ENCODE peak calls at places on chromosomes 11 and 22, in seven cellular contexts. X, V, U, S, T, J and F are unnamed samples.

GRCh38 chr11:77569046-77569445 is 20.7 kb upstream of the AQP11 start:
- DNase-seq in X (no peak), T (no peak), V (no peak), J (no peak), S (no peak), U (no peak), F (no peak)

GRCh38 chr11:69263736-69264052 is 30.3 kb upstream of the MYEOV start:
- DNase-seq in U (no peak), T (no peak), V (no peak), X (no peak), J (no peak), S (no peak), F (no peak)

GRCh38 chr22:49212002-49212401 is 615.7 kb downstream of the BRD1 start:
- DNase-seq in T (no peak), X (no peak), U (no peak), S (no peak), V (no peak), J (no peak), F (peak; percentile 5)

GRCh38 chr22:49101225-49101624 is 726.4 kb downstream of the BRD1 start:
- DNase-seq in V (no peak), U (no peak), T (no peak), J (no peak), X (no peak), S (no peak), F (no peak)

GRCh38 chr11:27701262-27702105 is 1.2 kb upstream of the BDNF start:
- DNase-seq in S (no peak), J (peak; percentile 66), T (peak; percentile 41), V (peak; percentile 52), U (no peak), X (peak; percentile 82), F (no peak)

GRCh38 chr11:64286801-64287159 is 1.1 kb downstream of the GPR137 start:
- DNase-seq in U (no peak), X (no peak), J (no peak), S (no peak), T (no peak), V (no peak), F (no peak)

GRCh38 chr22:28034760-28035401 is 115.8 kb upstream of the PITPNB start:
- DNase-seq in J (peak; percentile 59), X (peak; percentile 53), V (peak; percentile 70), T (no peak), U (peak; percentile 58), S (no peak), F (no peak)

GRCh38 chr11:60925685-60926267 is 1.5 kb downstream of the TMEM132A start:
- DNase-seq in J (no peak), T (no peak), U (peak; percentile 8), S (no peak), V (no peak), X (peak; percentile 85), F (no peak)

GRCh38 chr22:45226681-45227186 is 14.0 kb downstream of the KIAA0930 start:
- DNase-seq in T (no peak), X (no peak), S (no peak), U (no peak), V (peak; percentile 83), J (peak; percentile 40), F (peak; percentile 48)

GRCh38 chr11:71204748-71205664 is 47.4 kb downstream of the SHANK2 start:
- DNase-seq in J (no peak), S (no peak), X (peak; percentile 39), V (no peak), U (no peak), T (no peak), F (no peak)

GRCh38 chr11:69343401-69344321 is 49.7 kb downstream of the MYEOV start:
- DNase-seq in X (no peak), S (no peak), U (no peak), T (no peak), V (no peak), J (no peak), F (peak; percentile 12)

GRCh38 chr11:48013269-48013901 is 33.0 kb downstream of the PTPRJ start:
- DNase-seq in U (no peak), S (no peak), X (peak; percentile 62), J (no peak), V (no peak), T (no peak), F (peak; percentile 36)

GRCh38 chr11:7967097-7967496 is 1.9 kb upstream of the NLRP10 start:
- DNase-seq in J (no peak), V (no peak), X (no peak), S (no peak), T (no peak), U (no peak), F (no peak)

GRCh38 chr11:19962795-19963163 is 197.5 kb downstream of the DBX1 start:
- DNase-seq in J (peak; percentile 79), V (no peak), X (peak; percentile 91), S (no peak), U (peak; percentile 96), T (no peak), F (no peak)

GRCh38 chr11:12845739-12846358 is 163.3 kb upstream of the RASSF10 start:
- DNase-seq in V (no peak), X (peak; percentile 87), J (peak; percentile 52), S (no peak), T (peak; percentile 48), U (no peak), F (no peak)

GRCh38 chr11:67628710-67629385 is 889 bp downstream of the NUDT8 start:
- DNase-seq in V (no peak), T (peak; percentile 47), S (no peak), U (no peak), X (no peak), J (no peak), F (no peak)

GRCh38 chr11:85495918-85496317 is 131.2 kb downstream of the DLG2 start:
- DNase-seq in V (no peak), S (no peak), J (no peak), X (no peak), T (no peak), U (no peak), F (no peak)

GRCh38 chr11:66543263-66544107 is 2.4 kb downstream of the ZDHHC24 start:
- DNase-seq in J (peak; percentile 35), S (no peak), V (peak; percentile 47), T (no peak), U (peak; percentile 9), X (peak; percentile 69), F (no peak)

GRCh38 chr11:76646882-76647534 is 23.5 kb downstream of the LRRC32 start:
- DNase-seq in X (no peak), V (no peak), U (no peak), J (no peak), S (no peak), T (no peak), F (no peak)

GRCh38 chr22:45212306-45212709 is 28.4 kb downstream of the KIAA0930 start:
- DNase-seq in U (peak; percentile 53), V (peak; percentile 74), T (no peak), J (peak; percentile 86), X (peak; percentile 98), S (no peak), F (peak; percentile 64)

GRCh38 chr22:17910561-17911311 is 113.6 kb downstream of the MICAL3 start:
- DNase-seq in V (peak; percentile 90), U (peak; percentile 80), J (peak; percentile 91), T (peak; percentile 31), S (peak; percentile 36), X (peak; percentile 95), F (no peak)

GRCh38 chr11:59102259-59102765 is 4.7 kb upstream of the FAM111B start:
- DNase-seq in X (peak; percentile 63), V (peak; percentile 75), T (peak; percentile 91), S (peak; percentile 36), J (peak; percentile 24), U (no peak), F (peak; percentile 64)

GRCh38 chr22:50078246-50078645 is 7.0 kb downstream of the MLC1 start:
- DNase-seq in S (no peak), U (no peak), X (no peak), J (no peak), V (no peak), T (no peak), F (no peak)

GRCh38 chr11:113192121-113192925 is 122.1 kb upstream of the TTC12 start:
- DNase-seq in X (no peak), S (no peak), J (peak; percentile 24), T (no peak), V (no peak), U (no peak), F (no peak)

DNA sequence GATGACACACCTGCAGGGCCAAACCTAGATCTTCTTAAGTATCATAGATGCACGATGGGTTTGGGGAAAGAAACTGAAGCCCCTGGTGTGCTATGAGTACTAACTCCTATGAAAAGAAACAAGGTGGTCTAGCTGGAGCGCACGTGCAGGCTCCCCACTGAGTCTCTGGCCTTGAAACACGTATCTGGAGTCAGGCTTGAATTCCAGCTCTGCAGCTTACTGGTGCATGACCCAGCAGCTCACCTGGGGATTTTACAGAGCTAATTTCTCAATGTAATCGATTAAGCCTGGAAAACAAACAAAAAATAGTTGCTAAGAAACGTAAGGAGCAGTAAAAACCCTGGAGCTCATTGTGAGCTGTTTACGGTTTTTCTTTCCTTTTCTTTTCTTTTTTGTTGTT is 12.3 kb downstream of the KCNJ1 start:
- DNase-seq in T (no peak), U (no peak), S (no peak), V (no peak), X (no peak), J (no peak), F (no peak)
- H3K4me3 ChIP-seq in T (no peak overlapping the region), U (no peak overlapping the region), S (no peak overlapping the region), V (no peak overlapping the region), X (no peak overlapping the region), J (no peak overlapping the region), F (no peak overlapping the region)

GRCh38 chr11:80084614-80085013 is 643.8 kb upstream of the TENM4 start:
- DNase-seq in V (no peak), S (no peak), T (no peak), X (no peak), J (no peak), U (no peak), F (no peak)
- H3K4me3 ChIP-seq in V (no peak overlapping the region), S (no peak overlapping the region), T (no peak overlapping the region), X (no peak overlapping the region), J (no peak overlapping the region), U (no peak overlapping the region), F (no peak overlapping the region)

DNA sequence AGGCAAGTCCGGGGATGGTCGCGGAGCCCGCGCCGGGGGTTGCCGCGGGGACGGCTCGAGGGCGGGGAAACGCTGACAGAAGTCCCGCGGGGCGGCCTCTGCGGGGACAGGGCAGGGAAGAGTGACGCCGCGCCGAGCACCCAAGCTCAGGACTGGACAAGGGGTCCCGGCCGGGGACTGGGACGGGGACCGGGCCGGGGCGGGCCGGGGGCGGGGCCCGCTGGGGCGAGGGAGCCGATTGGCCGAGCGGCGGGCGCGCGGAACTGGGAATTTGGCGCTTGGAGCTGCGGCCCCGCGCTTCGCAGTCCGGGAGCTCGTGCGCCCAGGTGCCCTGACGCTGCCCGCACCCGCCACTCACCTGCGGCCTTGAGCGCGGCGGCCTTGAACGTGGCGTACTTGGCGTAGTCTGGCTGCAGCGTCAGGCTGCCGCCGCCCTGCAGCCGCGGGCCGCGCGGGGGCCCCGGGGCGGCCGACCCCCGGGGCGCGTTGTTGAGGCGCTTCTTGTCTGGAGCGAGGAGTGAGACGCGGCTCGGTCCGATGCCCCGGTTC is 4.8 kb downstream of the SHISA8 start:
- DNase-seq in T (no peak), V (no peak), J (no peak), X (no peak), U (no peak), S (no peak), F (no peak)
- H3K4me3 ChIP-seq in T (no peak overlapping the region), V (peak overlapping the region; percentile 48), J (no peak overlapping the region), X (peak overlapping the region; percentile 27), U (peak overlapping the region; percentile 28), S (no peak overlapping the region), F (peak overlapping the region; percentile 67)

DNA sequence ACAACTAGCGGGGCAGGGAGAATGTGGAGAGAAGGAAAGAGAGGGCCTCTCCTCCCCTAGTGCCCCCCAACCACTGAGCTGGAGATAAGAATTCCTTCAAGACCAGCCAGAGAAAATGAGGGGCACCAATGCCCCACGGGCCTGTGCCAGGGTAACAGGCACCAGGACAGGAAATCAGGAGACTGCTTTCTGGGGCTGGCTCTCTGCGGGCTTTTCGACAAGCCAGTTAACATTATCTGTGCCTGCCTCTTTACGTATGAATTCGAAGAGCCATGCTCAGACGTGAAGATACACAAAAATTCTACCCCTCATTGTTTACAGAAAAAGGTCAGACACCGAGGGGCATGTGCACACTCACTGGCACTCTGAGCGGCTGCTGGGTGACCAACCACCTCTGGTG is 52.1 kb downstream of the MYH9 start:
- DNase-seq in S (no peak), X (peak; percentile 47), U (no peak), T (no peak), V (no peak), J (no peak), F (no peak)
- H3K4me3 ChIP-seq in S (no peak overlapping the region), X (no peak overlapping the region), U (no peak overlapping the region), T (no peak overlapping the region), V (no peak overlapping the region), J (no peak overlapping the region), F (peak overlapping the region; percentile 35)